ENCODE peak calls at places on chromosomes 1 and 21, in eight cellular contexts. F, D, N, H, B, G, O and S are unnamed samples.
A peak's percentile ranks its signal among the peaks of the same experiment; 100 is the strongest.

GRCh38 chr21:31108969-31109368 is 70.7 kb upstream of the KRTAP19-8 start:
- DNase-seq in F (peak; percentile 28), D (no peak), N (no peak), H (no peak), B (no peak), G (peak; percentile 24), O (no peak), S (no peak)

GRCh38 chr1:19043579-19044443 is 87.3 kb upstream of the IFFO2 start:
- DNase-seq in F (no peak), D (no peak), N (no peak), H (no peak), B (no peak), G (no peak), O (no peak), S (no peak)

GRCh38 chr21:33273044-33273443 is 6.9 kb downstream of the IL10RB start:
- DNase-seq in F (no peak), D (no peak), N (no peak), H (no peak), B (peak; percentile 14), G (peak; percentile 12), O (no peak), S (no peak)

GRCh38 chr1:188937965-188938551 is 1539.6 kb downstream of the BRINP3 start:
- DNase-seq in F (peak; percentile 33), D (no peak), N (no peak), H (no peak), B (no peak), G (no peak), O (no peak), S (no peak)

GRCh38 chr1:83098791-83099190 is 900.1 kb downstream of the TTLL7 start:
- DNase-seq in F (no peak), D (no peak), N (no peak), H (no peak), B (no peak), G (no peak), O (no peak), S (no peak)

GRCh38 chr1:54474500-54475235 is 68.5 kb upstream of the SSBP3 start:
- DNase-seq in F (no peak), D (no peak), N (peak; percentile 50), H (no peak), B (no peak), G (no peak), O (peak; percentile 35), S (no peak)

GRCh38 chr1:205351984-205352713 is 4.6 kb downstream of the KLHDC8A start:
- DNase-seq in F (no peak), D (no peak), N (no peak), H (no peak), B (peak; percentile 66), G (no peak), O (no peak), S (no peak)

GRCh38 chr1:12384836-12385456 is 155.1 kb downstream of the VPS13D start:
- DNase-seq in F (no peak), D (no peak), N (peak; percentile 12), H (no peak), B (no peak), G (no peak), O (no peak), S (no peak)

GRCh38 chr1:17197696-17198095 is 7.2 kb upstream of the PADI1 start:
- DNase-seq in F (no peak), D (no peak), N (no peak), H (no peak), B (no peak), G (no peak), O (no peak), S (no peak)

GRCh38 chr1:116377564-116378529 is 4.8 kb downstream of the ATP1A1 start:
- DNase-seq in F (peak; percentile 56), D (no peak), N (peak; percentile 42), H (peak; percentile 80), B (peak; percentile 84), G (peak; percentile 94), O (peak; percentile 62), S (peak; percentile 64)